ENCODE peak calls at places on chromosome 2, in five cellular contexts. One of them, this sample, is unnamed.
A peak's percentile ranks its signal among the peaks of the same experiment; 100 is the strongest.

GRCh38 chr2:216073773-216074172 is 7.8 kb downstream of the PECR start:
- DNase-seq in stimulated activated CD4-positive, alpha-beta T cell treated with anti-CD3 and anti-CD28 coated beads, Interleukin-12 subunit alpha, Interleukin-12 subunit beta, amount 100 ng/mL, for 4 hours: no peak
- DNase-seq in NCI-H1436: no peak
- DNase-seq in left lobe of liver: no peak
- DNase-seq in astrocyte of the spinal cord: no peak
- DNase-seq in this sample: no peak

GRCh38 chr2:164696634-164697033 is 75.4 kb upstream of the GRB14 start:
- DNase-seq in stimulated activated CD4-positive, alpha-beta T cell treated with anti-CD3 and anti-CD28 coated beads, Interleukin-12 subunit alpha, Interleukin-12 subunit beta, amount 100 ng/mL, for 4 hours: no peak
- DNase-seq in NCI-H1436: no peak
- DNase-seq in left lobe of liver: no peak
- DNase-seq in astrocyte of the spinal cord: no peak
- DNase-seq in this sample: no peak

GRCh38 chr2:232533944-232534710 is 5.4 kb upstream of the CHRNG start:
- DNase-seq in stimulated activated CD4-positive, alpha-beta T cell treated with anti-CD3 and anti-CD28 coated beads, Interleukin-12 subunit alpha, Interleukin-12 subunit beta, amount 100 ng/mL, for 4 hours: no peak
- DNase-seq in NCI-H1436: no peak
- DNase-seq in left lobe of liver: no peak
- DNase-seq in astrocyte of the spinal cord: peak; percentile 45
- DNase-seq in this sample: no peak

GRCh38 chr2:43142921-43143438 is 83.4 kb downstream of the ZFP36L2 start:
- DNase-seq in stimulated activated CD4-positive, alpha-beta T cell treated with anti-CD3 and anti-CD28 coated beads, Interleukin-12 subunit alpha, Interleukin-12 subunit beta, amount 100 ng/mL, for 4 hours: no peak
- DNase-seq in NCI-H1436: no peak
- DNase-seq in left lobe of liver: no peak
- DNase-seq in astrocyte of the spinal cord: no peak
- DNase-seq in this sample: no peak

GRCh38 chr2:63820969-63821368 is 20.7 kb upstream of the UGP2 start:
- DNase-seq in stimulated activated CD4-positive, alpha-beta T cell treated with anti-CD3 and anti-CD28 coated beads, Interleukin-12 subunit alpha, Interleukin-12 subunit beta, amount 100 ng/mL, for 4 hours: no peak
- DNase-seq in NCI-H1436: no peak
- DNase-seq in left lobe of liver: no peak
- DNase-seq in astrocyte of the spinal cord: no peak
- DNase-seq in this sample: no peak

GRCh38 chr2:134663451-134663850 is 55.3 kb downstream of the TMEM163 start:
- DNase-seq in stimulated activated CD4-positive, alpha-beta T cell treated with anti-CD3 and anti-CD28 coated beads, Interleukin-12 subunit alpha, Interleukin-12 subunit beta, amount 100 ng/mL, for 4 hours: no peak
- DNase-seq in NCI-H1436: no peak
- DNase-seq in left lobe of liver: no peak
- DNase-seq in astrocyte of the spinal cord: no peak
- DNase-seq in this sample: no peak

GRCh38 chr2:65153515-65153914 is 23.6 kb upstream of the RAB1A start:
- DNase-seq in stimulated activated CD4-positive, alpha-beta T cell treated with anti-CD3 and anti-CD28 coated beads, Interleukin-12 subunit alpha, Interleukin-12 subunit beta, amount 100 ng/mL, for 4 hours: no peak
- DNase-seq in NCI-H1436: no peak
- DNase-seq in left lobe of liver: no peak
- DNase-seq in astrocyte of the spinal cord: no peak
- DNase-seq in this sample: no peak

GRCh38 chr2:9655441-9656269 is 24.9 kb upstream of the YWHAQ start:
- DNase-seq in stimulated activated CD4-positive, alpha-beta T cell treated with anti-CD3 and anti-CD28 coated beads, Interleukin-12 subunit alpha, Interleukin-12 subunit beta, amount 100 ng/mL, for 4 hours: peak; percentile 52
- DNase-seq in NCI-H1436: no peak
- DNase-seq in left lobe of liver: no peak
- DNase-seq in astrocyte of the spinal cord: peak; percentile 91
- DNase-seq in this sample: peak; percentile 60

GRCh38 chr2:22958281-22958680 is 426.7 kb upstream of the KLHL29 start:
- DNase-seq in stimulated activated CD4-positive, alpha-beta T cell treated with anti-CD3 and anti-CD28 coated beads, Interleukin-12 subunit alpha, Interleukin-12 subunit beta, amount 100 ng/mL, for 4 hours: no peak
- DNase-seq in NCI-H1436: no peak
- DNase-seq in left lobe of liver: no peak
- DNase-seq in astrocyte of the spinal cord: no peak
- DNase-seq in this sample: no peak

GRCh38 chr2:28345619-28346018 is 47.0 kb upstream of the FOSL2 start:
- DNase-seq in stimulated activated CD4-positive, alpha-beta T cell treated with anti-CD3 and anti-CD28 coated beads, Interleukin-12 subunit alpha, Interleukin-12 subunit beta, amount 100 ng/mL, for 4 hours: no peak
- DNase-seq in NCI-H1436: no peak
- DNase-seq in left lobe of liver: no peak
- DNase-seq in astrocyte of the spinal cord: no peak
- DNase-seq in this sample: no peak

GRCh38 chr2:45342-46130 is 769 bp downstream of the FAM110C start:
- DNase-seq in stimulated activated CD4-positive, alpha-beta T cell treated with anti-CD3 and anti-CD28 coated beads, Interleukin-12 subunit alpha, Interleukin-12 subunit beta, amount 100 ng/mL, for 4 hours: no peak
- DNase-seq in NCI-H1436: no peak
- DNase-seq in left lobe of liver: no peak
- DNase-seq in astrocyte of the spinal cord: no peak
- DNase-seq in this sample: no peak

GRCh38 chr2:72140621-72140960 is 7.1 kb downstream of the CYP26B1 start:
- DNase-seq in stimulated activated CD4-positive, alpha-beta T cell treated with anti-CD3 and anti-CD28 coated beads, Interleukin-12 subunit alpha, Interleukin-12 subunit beta, amount 100 ng/mL, for 4 hours: no peak
- DNase-seq in NCI-H1436: no peak
- DNase-seq in left lobe of liver: no peak
- DNase-seq in astrocyte of the spinal cord: no peak
- DNase-seq in this sample: no peak

GRCh38 chr2:213284105-213285090 is at the start of gene SPAG16:
- DNase-seq in stimulated activated CD4-positive, alpha-beta T cell treated with anti-CD3 and anti-CD28 coated beads, Interleukin-12 subunit alpha, Interleukin-12 subunit beta, amount 100 ng/mL, for 4 hours: peak; percentile 96
- DNase-seq in NCI-H1436: peak; percentile 98
- DNase-seq in left lobe of liver: peak; percentile 97
- DNase-seq in astrocyte of the spinal cord: peak; percentile 98
- DNase-seq in this sample: peak; percentile 95